ENCODE peak calls at places on chromosomes 16 and 17, in nine cellular contexts. Z is GM23338; B is IMR-90; Q is GM12865; X is BJ; O is AG04450; S is CD8-positive, alpha-beta T cell; K is right cardiac atrium; W is fibroblast of villous mesenchyme. D is an unnamed sample.

GRCh38 chr17:42087042-42087701 is 11.1 kb downstream of the ZNF385C start:
- DNase-seq in X (no peak), W (no peak), B (no peak), S (no peak), Q (no peak), O (no peak), Z (no peak), K (no peak), D (no peak)

GRCh38 chr17:71033336-71033735 is 864.0 kb downstream of the KCNJ2 start:
- DNase-seq in K (no peak), Z (peak; percentile 67), O (no peak), X (no peak), B (no peak), S (no peak), W (no peak), Q (no peak), D (no peak)

GRCh38 chr16:81834868-81835267 is 55.8 kb downstream of the PLCG2 start:
- DNase-seq in B (no peak), S (no peak), K (no peak), Q (no peak), O (no peak), W (no peak), X (no peak), Z (no peak), D (no peak)

GRCh38 chr17:7580631-7581554 is 1.5 kb downstream of the CD68 start:
- DNase-seq in B (no peak), X (no peak), O (no peak), W (no peak), Q (peak; percentile 11), S (no peak), K (no peak), Z (peak; percentile 11), D (no peak)

GRCh38 chr17:35998018-35998545 is 3.3 kb downstream of the CCL15 start:
- DNase-seq in B (no peak), Z (no peak), W (no peak), O (no peak), K (no peak), S (no peak), X (no peak), Q (no peak), D (no peak)

GRCh38 chr16:77871932-77872331 is 83.6 kb downstream of the VAT1L start:
- DNase-seq in B (no peak), S (no peak), K (no peak), X (no peak), O (no peak), W (no peak), Q (no peak), Z (no peak), D (no peak)

GRCh38 chr17:55635253-55635766 is 87.4 kb downstream of the TMEM100 start:
- DNase-seq in Q (no peak), X (no peak), O (no peak), S (no peak), Z (no peak), B (peak; percentile 2), K (peak; percentile 41), W (peak; percentile 54), D (no peak)

GRCh38 chr16:53745126-53745525 is 41.2 kb downstream of the FTO start:
- DNase-seq in B (no peak), Q (no peak), O (no peak), Z (no peak), W (no peak), S (no peak), K (peak; percentile 33), X (peak; percentile 60), D (no peak)

GRCh38 chr17:78174332-78174869 is 6.0 kb downstream of the SYNGR2 start:
- DNase-seq in O (no peak), X (no peak), Z (no peak), S (no peak), W (no peak), Q (peak; percentile 51), B (no peak), K (peak; percentile 91), D (no peak)

GRCh38 chr16:75648265-75649076 is 898 bp downstream of the TERF2IP start:
- DNase-seq in K (peak; percentile 93), B (peak; percentile 65), O (peak; percentile 32), W (peak; percentile 76), Q (peak; percentile 85), Z (peak; percentile 91), S (peak; percentile 73), X (no peak), D (peak; percentile 57)

GRCh38 chr16:89822188-89823086 is 5.8 kb upstream of the SPIRE2 start:
- DNase-seq in B (no peak), Z (no peak), Q (no peak), W (no peak), S (no peak), X (no peak), O (no peak), K (no peak), D (no peak)

DNA sequence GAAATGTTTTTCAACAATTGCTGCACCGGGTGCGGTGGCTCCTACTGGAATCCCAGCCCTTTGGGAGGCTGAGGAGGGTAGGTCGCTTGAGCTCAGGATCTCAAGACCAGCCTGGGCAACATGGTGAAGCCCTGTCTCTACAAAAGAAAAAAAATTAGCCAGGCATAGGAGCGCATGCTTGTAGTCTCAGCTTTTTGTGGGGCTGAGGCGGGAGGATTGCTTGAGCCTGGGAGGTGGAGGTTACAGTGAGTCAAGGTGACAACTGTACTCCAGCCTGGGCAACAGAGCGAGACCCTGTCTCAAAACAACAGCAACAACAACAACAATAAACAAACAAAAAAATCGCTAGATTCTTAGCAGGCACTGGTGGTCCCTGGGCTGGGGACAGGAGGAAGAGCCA is 28.5 kb downstream of the IL21R start:
- DNase-seq in Z (no peak), X (no peak), Q (no peak), W (no peak), K (no peak), S (no peak), B (no peak), O (no peak), D (no peak)
- H3K4me3 ChIP-seq in Z (no peak overlapping the region), X (no peak overlapping the region), Q (peak overlapping the region; percentile 88), W (no peak overlapping the region), K (no peak overlapping the region), S (no peak overlapping the region), B (no peak overlapping the region), O (no peak overlapping the region), D (no peak overlapping the region)

DNA sequence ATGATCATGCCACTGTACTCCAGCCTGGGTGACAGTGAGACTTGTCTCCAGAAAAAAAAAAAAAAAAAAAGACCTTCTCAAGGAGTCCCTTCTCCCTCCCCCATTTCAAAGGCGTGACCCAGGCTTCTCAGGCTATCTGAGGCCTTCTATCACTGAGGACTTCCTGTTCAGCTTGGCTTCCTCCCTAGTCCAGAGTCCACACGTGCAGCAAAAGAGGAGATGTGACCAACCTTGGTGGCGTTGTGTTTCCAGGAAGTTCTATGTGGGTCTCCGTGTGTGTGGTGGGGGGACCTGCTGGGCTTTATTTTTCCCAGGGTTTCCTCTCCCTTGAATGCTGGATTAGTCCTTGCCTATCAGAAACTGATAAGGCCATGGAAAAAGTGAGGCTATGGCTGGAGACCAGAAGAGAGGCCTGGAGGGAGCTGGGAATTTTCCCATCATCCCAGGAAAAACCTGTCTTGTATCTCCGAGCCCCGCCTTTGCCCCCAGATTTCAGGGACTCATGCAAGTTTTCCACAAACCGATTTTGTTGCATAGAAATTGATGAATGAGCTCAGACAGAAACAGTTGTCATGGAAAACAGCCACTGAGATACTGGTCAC is 148.1 kb downstream of the SALL1 start:
- DNase-seq in Q (no peak), S (no peak), K (peak; percentile 60), X (no peak), Z (no peak), W (no peak), B (no peak), O (no peak), D (no peak)
- H3K4me3 ChIP-seq in Q (no peak overlapping the region), S (no peak overlapping the region), K (no peak overlapping the region), X (no peak overlapping the region), Z (no peak overlapping the region), W (no peak overlapping the region), B (no peak overlapping the region), O (no peak overlapping the region), D (no peak overlapping the region)

DNA sequence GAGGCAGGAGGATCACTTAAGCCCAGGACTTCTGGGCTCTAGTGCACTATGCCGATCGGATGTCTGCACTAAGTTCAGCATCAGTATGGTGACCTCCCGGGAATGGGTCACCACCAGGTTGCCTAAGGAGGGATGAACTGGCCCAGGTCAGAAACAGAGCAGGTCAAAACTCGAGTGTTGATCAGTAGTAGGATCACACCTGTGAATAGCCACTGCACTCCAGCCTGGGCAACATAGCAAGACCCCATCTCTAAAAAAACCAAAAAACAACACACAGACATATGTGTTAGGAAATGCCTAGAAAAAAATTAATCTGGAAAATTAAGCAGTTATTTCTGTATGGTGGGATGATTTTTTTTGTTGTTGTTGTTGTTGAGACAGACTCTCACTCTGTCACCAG is 127.0 kb downstream of the RAB11FIP4 start:
- DNase-seq in Z (no peak), Q (no peak), O (no peak), S (no peak), W (no peak), K (no peak), X (no peak), B (no peak), D (no peak)
- H3K4me3 ChIP-seq in Z (no peak overlapping the region), Q (no peak overlapping the region), O (no peak overlapping the region), S (no peak overlapping the region), W (no peak overlapping the region), K (no peak overlapping the region), X (no peak overlapping the region), B (no peak overlapping the region), D (no peak overlapping the region)

DNA sequence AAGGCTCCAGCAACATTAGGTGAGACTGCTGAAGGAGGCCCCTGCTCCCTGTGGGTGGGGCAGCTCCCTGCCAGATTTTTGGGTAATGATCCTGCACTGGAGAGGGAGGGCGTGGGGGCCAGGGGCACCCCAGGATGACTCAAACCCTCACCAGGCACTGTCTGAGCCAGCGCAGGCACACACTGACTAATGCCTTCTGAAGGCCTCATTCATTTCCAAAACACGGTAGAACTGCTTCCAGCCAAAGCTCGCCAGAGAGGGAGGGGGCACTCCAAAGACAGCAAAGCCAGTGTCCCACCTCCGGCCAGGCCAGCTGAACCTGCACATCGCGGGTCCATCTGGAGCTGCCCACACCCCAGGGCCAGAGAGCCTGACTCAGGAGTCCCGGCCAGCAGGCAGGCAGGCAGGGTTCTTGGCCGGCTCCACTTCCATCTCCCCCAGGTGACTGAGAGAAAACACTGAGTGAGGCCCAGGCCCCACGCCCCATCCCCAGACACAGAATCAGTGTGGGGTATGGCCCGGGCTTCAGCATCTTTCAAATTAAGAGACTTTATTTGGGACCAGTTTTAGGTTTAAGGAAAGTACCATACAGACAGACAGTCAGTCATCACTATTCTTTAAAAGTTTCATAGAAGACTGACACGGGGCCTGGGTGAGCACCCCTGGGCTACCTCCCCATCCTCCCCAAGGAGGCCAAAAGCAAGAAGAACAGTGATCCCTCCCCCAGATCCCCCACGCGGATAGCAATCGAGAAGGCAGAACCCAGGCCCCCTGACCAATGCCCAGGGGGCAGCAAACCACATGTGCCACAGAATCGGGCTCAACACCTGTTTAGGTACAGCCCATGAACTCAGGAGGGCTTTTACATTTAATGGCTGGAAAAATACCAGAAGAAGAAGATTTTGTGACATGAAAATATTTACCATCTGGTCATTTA is 2.3 kb downstream of the PIEZO1 start:
- DNase-seq in Z (no peak), K (no peak), B (peak; percentile 84), X (no peak), W (peak; percentile 59), O (no peak), Q (peak; percentile 53), S (no peak), D (no peak)
- H3K4me3 ChIP-seq in Z (peak overlapping the region; percentile 65), K (no peak overlapping the region), B (peak overlapping the region; percentile 92), X (peak overlapping the region; percentile 62), W (peak overlapping the region; percentile 72), O (peak overlapping the region; percentile 75), Q (peak overlapping the region; percentile 67), S (no peak overlapping the region), D (no peak overlapping the region)

GRCh38 chr16:70687172-70687531 is 1.3 kb upstream of the MTSS2 start:
- DNase-seq in Z (no peak), O (no peak), B (no peak), X (no peak), W (no peak), Q (no peak), K (peak; percentile 37), S (no peak), D (no peak)
- H3K4me3 ChIP-seq in Z (no peak overlapping the region), O (no peak overlapping the region), B (no peak overlapping the region), X (peak overlapping the region; percentile 48), W (no peak overlapping the region), Q (no peak overlapping the region), K (no peak overlapping the region), S (no peak overlapping the region), D (no peak overlapping the region)

D was measured in iPS DF 6.9.